ENCODE peak calls at places on chromosomes 4 and X, in eight cellular contexts. Q, N, U, A, M, W, X and K are unnamed samples.

GRCh38 chrX:123425904-123426303 is 241.8 kb downstream of the GRIA3 start:
- DNase-seq in U (peak), N (no peak), Q (no peak), A (peak), X (no peak), W (no peak), M (no peak), K (no peak)

GRCh38 chr4:175805863-175806262 is 6.2 kb downstream of the GPM6A start:
- DNase-seq in X (no peak), A (no peak), Q (no peak), M (no peak), N (no peak), W (no peak), U (no peak), K (no peak)

GRCh38 chr4:10066704-10067651 is 45.7 kb upstream of the SLC2A9 start:
- DNase-seq in X (no peak), A (no peak), N (no peak), U (no peak), M (no peak), Q (no peak), W (no peak), K (no peak)

GRCh38 chrX:39692796-39693195 is 405.0 kb downstream of the BCOR start:
- DNase-seq in N (no peak), Q (no peak), X (no peak), A (no peak), W (no peak), U (no peak), M (no peak), K (no peak)

GRCh38 chrX:45769919-45770582 is 569.4 kb upstream of the DIPK2B start:
- DNase-seq in Q (peak), W (peak), A (peak), N (peak), X (peak), U (peak), M (peak), K (peak)

GRCh38 chrX:151773434-151773833 is 38.9 kb downstream of the CNGA2 start:
- DNase-seq in A (no peak), N (no peak), M (no peak), Q (no peak), W (no peak), U (no peak), X (no peak), K (no peak)

GRCh38 chr4:101753702-101754101 is 36.8 kb upstream of the BANK1 start:
- DNase-seq in X (no peak), U (peak), N (no peak), M (no peak), Q (no peak), A (peak), W (no peak), K (peak)

GRCh38 chr4:84596826-84597225 is 13.9 kb downstream of the CDS1 start:
- DNase-seq in W (no peak), U (no peak), N (no peak), X (no peak), M (no peak), Q (no peak), A (no peak), K (no peak)

GRCh38 chr4:77074961-77075855 is 581 bp downstream of the CCNI start:
- DNase-seq in W (peak), Q (peak), N (peak), A (peak), M (peak), U (peak), X (peak), K (peak)

GRCh38 chr4:81724925-81725329 is 253.2 kb upstream of the RASGEF1B start:
- DNase-seq in W (peak), Q (peak), X (peak), U (no peak), M (no peak), N (no peak), A (no peak), K (peak)

GRCh38 chr4:108072300-108072699 is 82.6 kb downstream of the HADH start:
- DNase-seq in M (no peak), A (no peak), Q (no peak), W (no peak), N (peak), U (no peak), X (no peak), K (no peak)

GRCh38 chr4:80185787-80186548 is 11.3 kb upstream of the PRDM8 start:
- DNase-seq in Q (no peak), U (no peak), X (no peak), N (no peak), W (no peak), A (no peak), M (no peak), K (peak)

GRCh38 chr4:76589402-76589801 is 154.4 kb downstream of the SHROOM3 start:
- DNase-seq in Q (no peak), W (no peak), A (peak), N (no peak), M (no peak), U (peak), X (no peak), K (peak)

GRCh38 chrX:118221733-118222132 is 105.1 kb upstream of the KLHL13 start:
- DNase-seq in Q (no peak), N (no peak), W (no peak), U (peak), M (peak), A (peak), X (no peak), K (no peak)

GRCh38 chr4:181646864-181647263 is 596.3 kb upstream of the TENM3 start:
- DNase-seq in A (peak), Q (no peak), M (no peak), W (no peak), N (no peak), U (no peak), X (no peak), K (no peak)

GRCh38 chr4:47287735-47288134 is 175.8 kb downstream of the COMMD8 start:
- DNase-seq in Q (no peak), A (peak), N (no peak), W (no peak), X (no peak), M (no peak), U (no peak), K (peak)

GRCh38 chr4:39587881-39588280 is 50.8 kb downstream of the SMIM14 start:
- DNase-seq in U (peak), Q (no peak), N (no peak), X (no peak), M (peak), W (no peak), A (peak), K (peak)

GRCh38 chr4:5893013-5893580 is at the start of gene CRMP1:
- DNase-seq in X (peak), N (no peak), U (no peak), Q (no peak), A (no peak), M (no peak), W (no peak), K (no peak)

GRCh38 chr4:128853741-128854140 is 44.2 kb downstream of the JADE1 start:
- DNase-seq in M (no peak), A (no peak), W (no peak), N (no peak), Q (no peak), X (no peak), U (no peak), K (peak)

GRCh38 chr4:10002278-10002677 is 19.0 kb downstream of the SLC2A9 start:
- DNase-seq in M (no peak), N (no peak), Q (no peak), A (no peak), U (no peak), W (no peak), X (no peak), K (no peak)

GRCh38 chr4:57182132-57182874 is 72.1 kb upstream of the IGFBP7 start:
- DNase-seq in W (peak), X (peak), M (peak), Q (no peak), N (no peak), U (no peak), A (no peak), K (no peak)

GRCh38 chrX:81301877-81302276 is 100.0 kb downstream of the SH3BGRL start:
- DNase-seq in X (peak), A (peak), W (no peak), N (no peak), U (no peak), Q (no peak), M (peak), K (no peak)

GRCh38 chrX:74736450-74736849 is 122.0 kb upstream of the RLIM start:
- DNase-seq in M (no peak), A (no peak), U (no peak), W (no peak), N (no peak), Q (no peak), X (no peak), K (no peak)